ENCODE peak calls at places on chromosomes 12 and 14, in six cellular contexts. P is suprapubic skin, J is transverse colon, N is stomach, Z is sigmoid colon, K is breast epithelium. W is an unnamed sample.

GRCh38 chr12:92002195-92002649 is 143.4 kb downstream of the BTG1 start:
- DNase-seq in P (no peak), K (no peak), Z (no peak), J (no peak), N (no peak), W (no peak)

GRCh38 chr14:79424462-79424861 is 786.8 kb downstream of the DIO2 start:
- DNase-seq in P (no peak), J (no peak), K (no peak), N (no peak), Z (no peak), W (no peak)

GRCh38 chr14:69039287-69039628 is 60.2 kb upstream of the ACTN1 start:
- DNase-seq in N (no peak), K (no peak), Z (no peak), J (no peak), P (no peak), W (no peak)

GRCh38 chr12:1083086-1083887 is 92.3 kb downstream of the ERC1 start:
- DNase-seq in J (no peak), K (no peak), P (no peak), N (no peak), Z (no peak), W (no peak)

GRCh38 chr14:25896777-25897176 is 701.1 kb downstream of the NOVA1 start:
- DNase-seq in Z (no peak), K (no peak), P (no peak), J (no peak), N (no peak), W (no peak)

GRCh38 chr14:53153702-53154112 is 584 bp upstream of the DDHD1 start:
- DNase-seq in J (no peak), N (no peak), K (no peak), P (no peak), Z (no peak), W (no peak)

GRCh38 chr14:36430662-36431084 is 89.4 kb downstream of the NKX2-1 start:
- DNase-seq in K (no peak), P (no peak), Z (no peak), J (no peak), N (no peak), W (no peak)

GRCh38 chr12:104735801-104736200 is 222.3 kb downstream of the SLC41A2 start:
- DNase-seq in P (no peak), J (no peak), N (no peak), Z (no peak), K (no peak), W (no peak)

GRCh38 chr14:73462815-73463214 is 4.5 kb upstream of the NUMB start:
- DNase-seq in Z (no peak), J (no peak), K (no peak), N (no peak), P (no peak), W (no peak)

GRCh38 chr14:22070119-22070982 is 396.7 kb upstream of the OR4E1 start:
- DNase-seq in J (peak), N (no peak), K (no peak), Z (no peak), P (no peak), W (no peak)

GRCh38 chr14:104593710-104594121 is 10.9 kb downstream of the TMEM179 start:
- DNase-seq in K (no peak), J (no peak), N (no peak), Z (no peak), P (no peak), W (no peak)
- TF ChIP-seq POLR2AphosphoS5 in K (no peak), J (no peak), N (no peak), Z (no peak), P (no peak), W (no peak)

GRCh38 chr12:7369274-7369729 is 65.4 kb downstream of the ACSM4 start:
- DNase-seq in N (no peak), P (peak), J (no peak), Z (no peak), K (peak), W (no peak)
- TF ChIP-seq POLR2A in N (no peak), P (no peak), J (no peak), Z (no peak), K (no peak), W (no peak)

DNA sequence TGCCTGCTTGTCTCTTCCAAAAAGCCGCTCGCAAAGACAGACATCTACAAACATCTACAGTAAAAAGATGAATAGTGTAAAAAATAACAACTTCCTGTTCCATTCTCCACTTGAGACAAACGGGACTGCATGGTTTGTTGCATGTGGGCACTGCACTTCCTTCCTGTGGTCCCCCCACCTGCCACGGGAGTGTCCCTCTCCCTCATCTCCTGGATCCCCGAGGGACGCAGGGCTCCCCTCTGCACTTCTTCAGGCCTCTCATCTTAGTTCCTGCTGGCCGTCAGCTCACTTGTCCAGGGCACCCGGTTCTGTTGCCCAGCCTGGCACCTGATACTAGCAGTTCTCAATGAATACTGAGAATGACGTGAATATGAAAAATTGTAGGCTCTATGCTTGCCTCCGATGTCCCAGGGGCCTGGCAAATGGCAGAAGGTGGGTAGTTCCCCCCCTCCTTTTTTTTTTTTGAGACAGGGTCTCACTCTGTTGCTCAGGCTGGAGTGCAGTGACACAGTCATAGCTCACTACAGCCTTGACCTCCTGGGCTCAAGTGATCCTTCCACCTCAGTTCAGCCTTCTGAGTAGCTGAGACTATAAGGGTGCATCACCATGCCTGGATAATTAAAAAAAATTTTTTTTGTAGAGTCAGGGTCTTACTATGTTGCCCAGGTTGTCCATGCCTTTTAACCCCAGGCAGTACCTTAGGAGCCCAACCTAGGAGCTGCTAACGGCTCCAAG is 3.5 kb upstream of the KLC1 start:
- DNase-seq in K (no peak), J (peak), Z (no peak), P (no peak), N (no peak), W (no peak)
- H3K4me3 ChIP-seq in K (peak), J (no peak), Z (no peak), P (no peak), N (no peak), W (no peak)

GRCh38 chr14:74934476-74935339 is 11.6 kb upstream of the RPS6KL1 start:
- DNase-seq in K (no peak), J (no peak), Z (no peak), P (no peak), N (no peak), W (no peak)
- TF ChIP-seq POLR2AphosphoS5 in K (no peak), J (no peak), Z (no peak), P (no peak), N (no peak), W (no peak)

DNA sequence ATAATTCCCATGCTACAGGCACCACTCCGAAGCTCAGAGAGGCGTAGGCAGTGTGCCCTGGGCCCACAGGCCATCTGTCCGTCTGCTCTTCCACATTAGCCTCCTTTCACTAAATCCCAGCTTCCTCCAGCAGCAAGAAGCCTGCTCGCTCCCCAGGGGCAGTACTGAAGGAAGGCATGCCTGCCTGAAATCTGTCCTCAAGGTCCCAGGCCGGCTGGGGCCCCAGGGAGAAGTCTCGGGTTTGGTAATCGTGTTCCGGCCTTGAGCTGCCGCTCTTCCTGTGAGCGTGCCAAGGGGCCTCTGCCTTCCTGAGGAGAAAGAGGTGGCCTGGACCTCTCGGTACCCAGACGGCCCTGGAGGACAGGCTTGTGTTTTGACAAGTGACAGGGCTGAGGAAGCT is 15.2 kb upstream of the DLK1 start:
- DNase-seq in P (no peak), N (no peak), Z (no peak), K (no peak), J (no peak), W (no peak)
- TF ChIP-seq POLR2A in P (no peak), N (no peak), Z (no peak), K (no peak), J (no peak), W (no peak)

GRCh38 chr12:57479043-57479375 is 657 bp downstream of the ARHGAP9 start:
- DNase-seq in Z (no peak), N (no peak), P (no peak), K (no peak), J (no peak), W (no peak)
- H3K4me3 ChIP-seq in Z (no peak), N (peak), P (no peak), K (no peak), J (no peak), W (no peak)